ENCODE peak calls at places on chromosome 14, in six cellular contexts. One of them, this sample, is unnamed.

GRCh38 chr14:97707603-97708002 is 910.4 kb downstream of the VRK1 start:
- DNase-seq in SK-N-SH: no peak
- DNase-seq in vagina: peak; percentile 43
- DNase-seq in adipocyte: no peak
- DNase-seq in right cardiac atrium: no peak
- DNase-seq in CD4-positive, CD25-positive, alpha-beta regulatory T cell: peak; percentile 45
- DNase-seq in this sample: no peak

GRCh38 chr14:90299408-90299807 is 32.3 kb downstream of the NRDE2 start:
- DNase-seq in SK-N-SH: no peak
- DNase-seq in vagina: no peak
- DNase-seq in adipocyte: no peak
- DNase-seq in right cardiac atrium: peak; percentile 61
- DNase-seq in CD4-positive, CD25-positive, alpha-beta regulatory T cell: no peak
- DNase-seq in this sample: no peak

GRCh38 chr14:91284791-91285548 is 40.5 kb upstream of the GPR68 start:
- DNase-seq in SK-N-SH: peak; percentile 80
- DNase-seq in vagina: no peak
- DNase-seq in adipocyte: no peak
- DNase-seq in right cardiac atrium: peak; percentile 37
- DNase-seq in CD4-positive, CD25-positive, alpha-beta regulatory T cell: no peak
- DNase-seq in this sample: no peak

GRCh38 chr14:104673481-104673880 is 15.9 kb upstream of the INF2 start:
- DNase-seq in SK-N-SH: no peak
- DNase-seq in vagina: no peak
- DNase-seq in adipocyte: no peak
- DNase-seq in right cardiac atrium: peak; percentile 40
- DNase-seq in CD4-positive, CD25-positive, alpha-beta regulatory T cell: no peak
- DNase-seq in this sample: no peak

GRCh38 chr14:36675581-36675980 is 13.9 kb downstream of the PAX9 start:
- DNase-seq in SK-N-SH: no peak
- DNase-seq in vagina: no peak
- DNase-seq in adipocyte: no peak
- DNase-seq in right cardiac atrium: no peak
- DNase-seq in CD4-positive, CD25-positive, alpha-beta regulatory T cell: no peak
- DNase-seq in this sample: no peak

GRCh38 chr14:22178330-22178981 is 410.6 kb downstream of the DAD1 start:
- DNase-seq in SK-N-SH: no peak
- DNase-seq in vagina: no peak
- DNase-seq in adipocyte: no peak
- DNase-seq in right cardiac atrium: no peak
- DNase-seq in CD4-positive, CD25-positive, alpha-beta regulatory T cell: no peak
- DNase-seq in this sample: no peak

GRCh38 chr14:105898482-105899010 is 372.2 kb downstream of the TMEM121 start:
- DNase-seq in SK-N-SH: no peak
- DNase-seq in vagina: no peak
- DNase-seq in adipocyte: no peak
- DNase-seq in right cardiac atrium: peak; percentile 9
- DNase-seq in CD4-positive, CD25-positive, alpha-beta regulatory T cell: no peak
- DNase-seq in this sample: no peak

GRCh38 chr14:42335918-42336317 is 729.2 kb downstream of the LRFN5 start:
- DNase-seq in SK-N-SH: no peak
- DNase-seq in vagina: no peak
- DNase-seq in adipocyte: no peak
- DNase-seq in right cardiac atrium: no peak
- DNase-seq in CD4-positive, CD25-positive, alpha-beta regulatory T cell: no peak
- DNase-seq in this sample: no peak

GRCh38 chr14:104399432-104400155 is 180.0 kb upstream of the C14orf180 start:
- DNase-seq in SK-N-SH: peak; percentile 84
- DNase-seq in vagina: peak; percentile 52
- DNase-seq in adipocyte: no peak
- DNase-seq in right cardiac atrium: no peak
- DNase-seq in CD4-positive, CD25-positive, alpha-beta regulatory T cell: peak; percentile 34
- DNase-seq in this sample: no peak

GRCh38 chr14:88189040-88189839 is 133.8 kb downstream of the KCNK10 start:
- DNase-seq in SK-N-SH: peak; percentile 72
- DNase-seq in vagina: no peak
- DNase-seq in adipocyte: peak; percentile 85
- DNase-seq in right cardiac atrium: no peak
- DNase-seq in CD4-positive, CD25-positive, alpha-beta regulatory T cell: peak; percentile 20
- DNase-seq in this sample: peak; percentile 85

GRCh38 chr14:54881235-54881760 is 21.3 kb downstream of the GCH1 start:
- DNase-seq in SK-N-SH: no peak
- DNase-seq in vagina: no peak
- DNase-seq in adipocyte: no peak
- DNase-seq in right cardiac atrium: no peak
- DNase-seq in CD4-positive, CD25-positive, alpha-beta regulatory T cell: peak; percentile 66
- DNase-seq in this sample: no peak
- H3K4me3 ChIP-seq in SK-N-SH: peak overlapping the region; percentile 16
- H3K4me3 ChIP-seq in vagina: peak overlapping the region; percentile 43
- H3K4me3 ChIP-seq in adipocyte: peak overlapping the region; percentile 80
- H3K4me3 ChIP-seq in right cardiac atrium: peak overlapping the region; percentile 60
- H3K4me3 ChIP-seq in CD4-positive, CD25-positive, alpha-beta regulatory T cell: peak overlapping the region; percentile 90
- H3K4me3 ChIP-seq in this sample: no peak overlapping the region

DNA sequence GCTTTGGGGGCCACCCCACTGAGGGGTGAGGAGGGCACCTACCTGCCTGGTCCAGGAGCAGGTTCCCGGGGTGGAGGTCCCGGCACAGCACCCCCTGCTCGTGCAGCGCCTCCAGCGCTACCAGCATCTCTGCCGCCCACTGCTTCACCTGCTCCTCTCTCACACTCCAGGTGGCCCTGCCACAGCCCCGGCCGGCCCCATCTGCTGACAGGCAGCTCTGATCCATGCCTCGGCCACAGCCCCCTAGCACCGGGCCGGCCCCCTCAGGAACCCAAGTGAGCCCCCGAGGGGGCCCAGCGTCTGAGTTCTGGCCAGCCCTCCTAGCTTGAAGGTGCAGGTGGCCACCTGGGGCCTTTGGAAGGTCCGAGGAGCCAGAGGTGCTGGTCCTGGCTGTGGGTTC is 13.6 kb downstream of the RPS6KL1 start:
- DNase-seq in SK-N-SH: no peak
- DNase-seq in vagina: no peak
- DNase-seq in adipocyte: no peak
- DNase-seq in right cardiac atrium: peak; percentile 66
- DNase-seq in CD4-positive, CD25-positive, alpha-beta regulatory T cell: no peak
- DNase-seq in this sample: no peak
- H3K4me1 ChIP-seq in SK-N-SH: no peaks in the 10 kb centered on the region
- H3K4me1 ChIP-seq in vagina: peaks cover 39% of the 10 kb centered on the region
- H3K4me1 ChIP-seq in adipocyte: peaks cover 21% of the 10 kb centered on the region
- H3K4me1 ChIP-seq in right cardiac atrium: peaks cover 24% of the 10 kb centered on the region
- H3K4me1 ChIP-seq in CD4-positive, CD25-positive, alpha-beta regulatory T cell: peaks cover 3% of the 10 kb centered on the region
- H3K4me1 ChIP-seq in this sample: no peaks in the 10 kb centered on the region

GRCh38 chr14:51095854-51096823 is 1.2 kb upstream of the TRIM9 start:
- DNase-seq in SK-N-SH: peak; percentile 31
- DNase-seq in vagina: no peak
- DNase-seq in adipocyte: peak; percentile 4
- DNase-seq in right cardiac atrium: peak; percentile 47
- DNase-seq in CD4-positive, CD25-positive, alpha-beta regulatory T cell: peak; percentile 3
- DNase-seq in this sample: peak; percentile 91
- H3K27me3 ChIP-seq in SK-N-SH: no peaks in the 10 kb centered on the region
- H3K27me3 ChIP-seq in vagina: no peaks in the 10 kb centered on the region
- H3K27me3 ChIP-seq in adipocyte: peaks cover 9% of the 10 kb centered on the region
- H3K27me3 ChIP-seq in right cardiac atrium: no peaks in the 10 kb centered on the region
- H3K27me3 ChIP-seq in CD4-positive, CD25-positive, alpha-beta regulatory T cell: peaks cover 25% of the 10 kb centered on the region
- H3K27me3 ChIP-seq in this sample: no peaks in the 10 kb centered on the region

DNA sequence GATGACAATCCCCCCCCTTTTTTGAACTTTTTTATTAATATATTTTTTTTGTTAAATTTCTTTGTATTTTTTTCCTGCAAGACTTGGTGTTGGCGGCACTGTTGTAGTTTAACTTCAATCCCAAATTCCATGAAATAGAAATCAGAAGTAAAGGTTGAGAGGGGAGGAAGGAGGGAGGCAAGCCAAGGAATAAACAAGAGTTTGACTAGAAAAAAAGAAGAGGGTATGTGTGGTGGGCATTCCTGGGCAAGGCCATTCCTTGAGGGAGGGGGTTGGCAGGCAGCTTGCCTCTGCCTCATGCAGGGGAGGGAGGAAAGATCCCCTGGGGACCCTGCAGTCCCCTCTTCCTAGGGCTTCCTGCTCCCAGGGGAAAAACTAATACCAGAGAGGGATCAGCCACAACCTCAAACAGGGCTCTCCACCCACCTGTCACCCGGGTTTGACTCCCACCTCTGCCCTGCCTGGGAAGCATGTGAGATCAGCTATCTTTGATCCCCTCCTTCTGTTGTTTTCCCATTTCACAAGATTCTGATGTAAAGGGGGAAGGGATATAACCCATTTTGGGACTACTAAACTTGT is 519 bp upstream of the AP1G2 start:
- DNase-seq in SK-N-SH: no peak
- DNase-seq in vagina: no peak
- DNase-seq in adipocyte: no peak
- DNase-seq in right cardiac atrium: no peak
- DNase-seq in CD4-positive, CD25-positive, alpha-beta regulatory T cell: no peak
- DNase-seq in this sample: no peak
- H3K4me3 ChIP-seq in SK-N-SH: peak overlapping the region; percentile 86
- H3K4me3 ChIP-seq in vagina: peak overlapping the region; percentile 65
- H3K4me3 ChIP-seq in adipocyte: no peak overlapping the region
- H3K4me3 ChIP-seq in right cardiac atrium: no peak overlapping the region
- H3K4me3 ChIP-seq in CD4-positive, CD25-positive, alpha-beta regulatory T cell: peak overlapping the region; percentile 77
- H3K4me3 ChIP-seq in this sample: peak overlapping the region; percentile 79

GRCh38 chr14:68518910-68519686 is 273.8 kb downstream of the ZFP36L1 start:
- DNase-seq in SK-N-SH: no peak
- DNase-seq in vagina: no peak
- DNase-seq in adipocyte: peak; percentile 37
- DNase-seq in right cardiac atrium: no peak
- DNase-seq in CD4-positive, CD25-positive, alpha-beta regulatory T cell: no peak
- DNase-seq in this sample: no peak

GRCh38 chr14:68521952-68522509 is 270.8 kb downstream of the ZFP36L1 start:
- DNase-seq in SK-N-SH: no peak
- DNase-seq in vagina: peak; percentile 77
- DNase-seq in adipocyte: no peak
- DNase-seq in right cardiac atrium: no peak
- DNase-seq in CD4-positive, CD25-positive, alpha-beta regulatory T cell: no peak
- DNase-seq in this sample: no peak

GRCh38 chr14:68521557-68521901 is 271.3 kb downstream of the ZFP36L1 start:
- DNase-seq in SK-N-SH: no peak
- DNase-seq in vagina: no peak
- DNase-seq in adipocyte: no peak
- DNase-seq in right cardiac atrium: no peak
- DNase-seq in CD4-positive, CD25-positive, alpha-beta regulatory T cell: no peak
- DNase-seq in this sample: no peak

GRCh38 chr14:68519788-68520187 is 273.1 kb downstream of the ZFP36L1 start:
- DNase-seq in SK-N-SH: no peak
- DNase-seq in vagina: no peak
- DNase-seq in adipocyte: no peak
- DNase-seq in right cardiac atrium: no peak
- DNase-seq in CD4-positive, CD25-positive, alpha-beta regulatory T cell: no peak
- DNase-seq in this sample: no peak

GRCh38 chr14:68520637-68521556 is 272.0 kb downstream of the ZFP36L1 start:
- DNase-seq in SK-N-SH: no peak
- DNase-seq in vagina: no peak
- DNase-seq in adipocyte: no peak
- DNase-seq in right cardiac atrium: no peak
- DNase-seq in CD4-positive, CD25-positive, alpha-beta regulatory T cell: no peak
- DNase-seq in this sample: no peak
- H3K4me1 ChIP-seq in SK-N-SH: peaks cover 11% of the 10 kb centered on the region
- H3K4me1 ChIP-seq in vagina: peaks cover 85% of the 10 kb centered on the region
- H3K4me1 ChIP-seq in adipocyte: peaks cover 80% of the 10 kb centered on the region
- H3K4me1 ChIP-seq in right cardiac atrium: peaks cover 26% of the 10 kb centered on the region
- H3K4me1 ChIP-seq in CD4-positive, CD25-positive, alpha-beta regulatory T cell: no peaks in the 10 kb centered on the region
- H3K4me1 ChIP-seq in this sample: no peaks in the 10 kb centered on the region

GRCh38 chr14:94771906-94772468 is 2.1 kb upstream of the GSC start:
- DNase-seq in SK-N-SH: no peak
- DNase-seq in vagina: no peak
- DNase-seq in adipocyte: no peak
- DNase-seq in right cardiac atrium: no peak
- DNase-seq in CD4-positive, CD25-positive, alpha-beta regulatory T cell: no peak
- DNase-seq in this sample: no peak
- H3K27me3 ChIP-seq in SK-N-SH: peaks cover 4% of the 10 kb centered on the region
- H3K27me3 ChIP-seq in vagina: peaks cover 47% of the 10 kb centered on the region
- H3K27me3 ChIP-seq in adipocyte: no peaks in the 10 kb centered on the region
- H3K27me3 ChIP-seq in right cardiac atrium: peaks cover 4% of the 10 kb centered on the region
- H3K27me3 ChIP-seq in CD4-positive, CD25-positive, alpha-beta regulatory T cell: peaks cover 38% of the 10 kb centered on the region
- H3K27me3 ChIP-seq in this sample: peaks cover 97% of the 10 kb centered on the region

GRCh38 chr14:77406718-77407117 is 16.6 kb downstream of the NOXRED1 start:
- DNase-seq in SK-N-SH: no peak
- DNase-seq in vagina: no peak
- DNase-seq in adipocyte: no peak
- DNase-seq in right cardiac atrium: no peak
- DNase-seq in CD4-positive, CD25-positive, alpha-beta regulatory T cell: no peak
- DNase-seq in this sample: no peak

GRCh38 chr14:77409131-77409533 is 14.2 kb downstream of the NOXRED1 start:
- DNase-seq in SK-N-SH: no peak
- DNase-seq in vagina: no peak
- DNase-seq in adipocyte: no peak
- DNase-seq in right cardiac atrium: no peak
- DNase-seq in CD4-positive, CD25-positive, alpha-beta regulatory T cell: no peak
- DNase-seq in this sample: no peak

GRCh38 chr14:77406086-77406485 is 17.2 kb downstream of the NOXRED1 start:
- DNase-seq in SK-N-SH: no peak
- DNase-seq in vagina: no peak
- DNase-seq in adipocyte: no peak
- DNase-seq in right cardiac atrium: no peak
- DNase-seq in CD4-positive, CD25-positive, alpha-beta regulatory T cell: no peak
- DNase-seq in this sample: no peak

GRCh38 chr14:77403798-77404197 is 19.5 kb downstream of the NOXRED1 start:
- DNase-seq in SK-N-SH: no peak
- DNase-seq in vagina: no peak
- DNase-seq in adipocyte: no peak
- DNase-seq in right cardiac atrium: no peak
- DNase-seq in CD4-positive, CD25-positive, alpha-beta regulatory T cell: no peak
- DNase-seq in this sample: no peak

DNA sequence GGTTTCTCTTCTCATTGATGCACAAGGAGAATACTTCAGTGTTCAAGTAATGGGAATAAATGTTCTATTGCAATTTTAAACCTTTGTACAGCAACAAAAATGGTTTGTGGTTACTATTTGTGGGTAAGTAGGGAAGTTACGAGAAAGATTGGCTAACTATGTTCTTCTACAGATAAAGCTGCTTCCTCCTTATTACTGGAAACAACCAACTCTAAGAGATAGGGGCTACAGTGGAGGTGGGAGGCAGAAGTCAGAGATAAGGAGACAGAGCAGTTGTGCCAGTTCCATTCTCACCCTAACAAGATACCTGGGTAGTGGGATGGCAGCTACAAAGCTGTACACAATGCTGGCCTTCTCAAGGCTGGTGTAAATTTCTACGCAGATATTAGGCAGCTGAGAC is 16.2 kb downstream of the NOXRED1 start:
- DNase-seq in SK-N-SH: no peak
- DNase-seq in vagina: no peak
- DNase-seq in adipocyte: no peak
- DNase-seq in right cardiac atrium: no peak
- DNase-seq in CD4-positive, CD25-positive, alpha-beta regulatory T cell: no peak
- DNase-seq in this sample: no peak
- H3K4me3 ChIP-seq in SK-N-SH: no peak overlapping the region
- H3K4me3 ChIP-seq in vagina: no peak overlapping the region
- H3K4me3 ChIP-seq in adipocyte: no peak overlapping the region
- H3K4me3 ChIP-seq in right cardiac atrium: no peak overlapping the region
- H3K4me3 ChIP-seq in CD4-positive, CD25-positive, alpha-beta regulatory T cell: no peak overlapping the region
- H3K4me3 ChIP-seq in this sample: no peak overlapping the region

This sample was measured in HAP-1.